ENCODE peak calls at places on chromosomes 7 and 10, in six cellular contexts. V is A549, L is IMR-90, P is K562, N is HepG2, K is GM12878. Q is an unnamed sample.

GRCh38 chr7:131346885-131347592 is 19.4 kb downstream of the MKLN1 start:
- DNase-seq in K (no peak), L (no peak), N (no peak), V (no peak), P (no peak), Q (no peak)

GRCh38 chr10:24625778-24626177 is 97.9 kb downstream of the ARHGAP21 start:
- DNase-seq in P (no peak), K (no peak), V (no peak), N (no peak), L (no peak), Q (no peak)

GRCh38 chr7:135803143-135803542 is 54.5 kb upstream of the FAM180A start:
- DNase-seq in N (no peak), L (no peak), V (peak), K (no peak), P (peak), Q (no peak)

GRCh38 chr7:106731207-106731606 is 70.2 kb upstream of the CCDC71L start:
- DNase-seq in K (peak), V (no peak), N (no peak), L (no peak), P (no peak), Q (no peak)

GRCh38 chr7:79298145-79298760 is 155.2 kb downstream of the MAGI2 start:
- DNase-seq in K (no peak), N (peak), V (peak), P (no peak), L (peak), Q (peak)

GRCh38 chr10:122490786-122491680 is 29.7 kb downstream of the HTRA1 start:
- DNase-seq in L (no peak), V (no peak), N (no peak), K (no peak), P (no peak), Q (no peak)

GRCh38 chr10:95334793-95335120 is 44.0 kb upstream of the PDLIM1 start:
- DNase-seq in P (no peak), K (no peak), L (no peak), V (no peak), N (no peak), Q (no peak)

GRCh38 chr7:22444181-22444966 is 55.6 kb downstream of the STEAP1B start:
- DNase-seq in P (no peak), V (no peak), K (no peak), L (no peak), N (peak), Q (no peak)

GRCh38 chr7:13017325-13017853 is 330.0 kb downstream of the ARL4A start:
- DNase-seq in K (no peak), V (peak), L (peak), P (no peak), N (peak), Q (no peak)

GRCh38 chr10:70145166-70145665 is 1.3 kb downstream of the TYSND1 start:
- DNase-seq in L (no peak), K (no peak), N (no peak), P (no peak), V (no peak), Q (no peak)

GRCh38 chr7:41996381-41997035 is 240.5 kb downstream of the GLI3 start:
- DNase-seq in V (no peak), K (no peak), N (no peak), P (no peak), L (peak), Q (no peak)

GRCh38 chr7:11706666-11707605 is 125.1 kb downstream of the THSD7A start:
- DNase-seq in N (no peak), K (no peak), L (no peak), V (peak), P (no peak), Q (no peak)

GRCh38 chr7:121138262-121138933 is 149.9 kb downstream of the CPED1 start:
- DNase-seq in K (peak), N (no peak), L (no peak), V (no peak), P (no peak), Q (no peak)

GRCh38 chr10:69237528-69238159 is 17.5 kb downstream of the HKDC1 start:
- DNase-seq in K (no peak), N (peak), V (peak), P (peak), L (peak), Q (peak)

GRCh38 chr10:132146271-132146671 is 40.5 kb upstream of the DPYSL4 start:
- DNase-seq in L (no peak), N (no peak), P (no peak), K (no peak), V (no peak), Q (no peak)

GRCh38 chr10:63042256-63042655 is 90.9 kb upstream of the NRBF2 start:
- DNase-seq in K (no peak), P (peak), N (no peak), L (no peak), V (no peak), Q (peak)

GRCh38 chr10:114392112-114392835 is 12.0 kb downstream of the AFAP1L2 start:
- DNase-seq in P (no peak), N (no peak), L (no peak), V (no peak), K (no peak), Q (no peak)

GRCh38 chr10:101055416-101055815 is 6.4 kb upstream of the KAZALD1 start:
- DNase-seq in N (no peak), K (no peak), P (no peak), V (no peak), L (no peak), Q (no peak)

DNA sequence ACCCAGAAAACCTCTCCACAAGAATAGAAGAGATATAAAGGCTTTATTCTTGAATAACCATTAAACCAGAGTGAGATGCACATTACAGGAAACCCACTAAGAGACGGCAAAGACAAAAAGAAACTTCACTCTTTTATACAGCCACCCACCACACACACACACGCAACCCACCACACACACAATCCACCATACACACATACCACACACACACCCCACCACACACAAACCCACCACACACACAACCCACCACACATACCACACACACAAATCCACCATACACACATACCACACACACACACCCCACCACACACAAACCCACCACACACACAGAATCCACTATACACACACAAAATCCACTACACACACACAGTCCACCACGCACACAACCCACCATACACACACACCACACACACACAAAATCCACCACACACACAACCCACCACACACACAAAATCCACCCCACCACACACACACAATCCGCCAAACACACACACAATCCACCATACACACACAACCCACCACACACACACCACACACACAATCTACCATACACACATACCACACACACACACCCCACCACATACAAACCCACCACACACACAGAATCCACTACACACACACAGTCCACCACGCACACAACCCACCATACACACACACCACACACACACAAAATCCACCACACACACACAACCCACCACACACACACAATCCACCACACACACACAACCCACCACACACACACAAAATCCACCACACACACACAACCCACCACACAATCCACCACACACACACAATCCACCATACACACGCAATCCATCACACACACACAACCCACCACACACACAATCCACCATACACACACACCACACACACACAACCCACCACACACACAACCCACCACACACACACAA is 9.4 kb upstream of the REPIN1 start:
- DNase-seq in K (no peak), V (no peak), L (no peak), N (no peak), P (no peak), Q (no peak)
- TF ChIP-seq SMC3 in K (no peak), V (no peak), L (no peak), N (no peak), P (no peak), Q (no peak)

GRCh38 chr10:52782554-52782953 is 10.0 kb upstream of the MBL2 start:
- DNase-seq in N (no peak), P (no peak), K (no peak), V (no peak), L (no peak), Q (no peak)

GRCh38 chr10:52777414-52777813 is 4.8 kb upstream of the MBL2 start:
- DNase-seq in N (no peak), K (no peak), P (no peak), V (no peak), L (no peak), Q (no peak)

GRCh38 chr10:52780391-52781155 is 8.0 kb upstream of the MBL2 start:
- DNase-seq in N (no peak), L (no peak), V (no peak), K (no peak), P (no peak), Q (no peak)

GRCh38 chr10:52778511-52779392 is 6.2 kb upstream of the MBL2 start:
- DNase-seq in N (peak), V (peak), K (no peak), L (peak), P (no peak), Q (peak)

DNA sequence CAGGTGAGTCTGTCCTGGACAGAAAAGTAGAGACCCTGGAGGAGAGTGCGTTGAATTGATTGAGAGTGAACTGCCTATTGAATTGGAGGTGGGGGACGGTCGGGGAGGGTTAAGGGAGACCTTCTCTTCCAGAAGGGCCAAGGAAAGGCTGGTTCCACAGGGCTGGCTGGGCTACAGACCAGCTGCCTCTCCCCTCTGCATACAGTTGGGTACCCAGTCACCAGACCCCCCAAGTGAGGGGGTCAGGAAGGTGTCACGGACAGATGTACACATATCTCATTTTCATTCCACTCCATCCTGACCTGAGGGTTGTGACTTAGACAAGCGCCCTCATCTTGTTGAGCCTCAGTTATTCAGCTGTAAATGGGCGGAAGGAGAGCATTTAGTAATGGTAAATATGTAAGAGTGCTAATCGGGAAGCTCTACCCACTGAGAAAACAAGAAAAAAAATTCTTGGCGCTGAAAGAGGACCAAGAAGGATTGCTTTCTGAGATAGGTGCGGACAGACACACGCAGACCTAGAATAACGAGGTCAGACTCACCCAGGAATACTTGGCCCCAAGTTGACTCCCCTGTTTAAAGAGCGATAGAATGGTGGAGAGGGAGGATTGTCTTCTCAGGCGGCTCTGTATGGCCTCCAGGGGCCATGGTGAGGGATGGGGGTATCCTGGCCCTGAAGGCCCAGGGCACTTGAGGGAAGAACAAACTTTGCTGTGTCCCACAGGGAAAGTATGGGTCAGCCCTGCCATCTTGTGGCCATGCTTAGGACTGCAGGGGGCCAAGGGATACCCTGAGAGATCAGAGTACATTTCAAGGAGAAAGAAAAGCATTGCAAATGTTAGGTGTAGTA is 7.2 kb upstream of the MBL2 start:
- DNase-seq in V (peak), K (no peak), L (peak), N (peak), P (peak), Q (peak)
- TF ChIP-seq SMC3 in V (peak), K (peak), L (peak), N (peak), P (peak), Q (peak)

DNA sequence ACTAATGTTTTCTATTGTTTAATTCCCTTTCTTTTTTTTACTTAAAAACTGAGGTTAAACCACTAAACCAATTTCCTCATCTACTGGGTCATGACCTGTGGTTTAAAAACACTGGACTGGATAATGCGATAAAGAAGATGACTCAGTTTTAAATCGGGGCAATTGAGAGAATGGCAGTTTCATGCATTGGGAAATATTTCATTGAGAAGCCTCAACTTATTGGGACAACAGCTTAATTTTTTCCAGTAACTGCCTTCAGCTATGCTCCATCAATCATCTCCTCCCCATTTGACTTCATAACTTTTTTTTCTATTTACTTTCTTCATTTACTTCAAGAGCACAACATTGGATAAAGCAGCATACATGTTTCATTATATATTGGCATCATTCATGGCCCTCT is 61.8 kb upstream of the MET start:
- DNase-seq in K (no peak), N (no peak), L (peak), V (no peak), P (no peak), Q (no peak)
- TF ChIP-seq SMC3 in K (no peak), N (no peak), L (no peak), V (no peak), P (no peak), Q (no peak)

GRCh38 chr10:91511549-91512330 is 101.6 kb downstream of the HECTD2 start:
- DNase-seq in K (no peak), V (peak), L (peak), P (no peak), N (no peak), Q (no peak)
- TF ChIP-seq SMC3 in K (no peak), V (no peak), L (no peak), P (no peak), N (no peak), Q (no peak)

GRCh38 chr7:48424731-48425130 is 253.5 kb downstream of the ABCA13 start:
- DNase-seq in V (peak), P (no peak), K (no peak), N (peak), L (peak), Q (peak)
- TF ChIP-seq SMC3 in V (peak), P (no peak), K (peak), N (peak), L (no peak), Q (peak)

GRCh38 chr10:17257466-17258321 is 29.7 kb downstream of the VIM start:
- DNase-seq in N (peak), K (peak), P (peak), V (peak), L (peak), Q (peak)
- TF ChIP-seq SMC3 in N (peak), K (peak), P (peak), V (peak), L (peak), Q (peak)

DNA sequence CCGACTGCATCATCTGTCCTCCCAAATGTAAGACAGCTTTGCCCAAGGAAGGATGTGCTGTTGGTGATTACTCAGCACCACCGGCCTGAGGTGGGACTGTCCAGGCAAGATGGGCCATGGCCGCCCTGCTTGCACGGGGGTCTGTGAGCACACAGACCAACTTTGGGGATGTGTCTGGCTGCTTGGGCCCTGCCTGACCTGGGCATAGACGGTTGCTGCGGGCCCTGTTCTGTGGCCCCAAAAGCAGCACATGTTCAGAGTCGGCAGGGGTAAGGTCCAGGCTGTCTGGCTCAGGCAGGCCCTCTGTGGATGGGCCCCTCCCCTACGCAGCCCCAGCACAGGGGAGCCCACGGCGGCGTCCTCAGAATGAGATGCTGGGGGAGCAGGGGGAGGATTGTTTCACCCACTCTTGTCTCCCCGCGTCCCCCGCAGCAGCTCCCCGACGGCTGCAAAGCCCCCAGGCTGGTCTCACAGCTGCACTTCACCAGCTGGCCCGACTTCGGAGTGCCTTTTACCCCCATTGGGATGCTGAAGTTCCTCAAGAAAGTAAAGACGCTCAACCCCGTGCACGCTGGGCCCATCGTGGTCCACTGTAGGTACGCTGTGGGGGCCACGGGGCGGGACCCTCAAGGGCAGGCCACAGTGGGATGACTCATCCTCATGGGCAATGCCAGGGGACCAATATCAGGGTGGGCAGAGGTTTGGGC is 58.4 kb downstream of the MKI67 start:
- DNase-seq in L (no peak), V (no peak), N (no peak), K (no peak), P (no peak), Q (no peak)
- TF ChIP-seq SMC3 in L (no peak), V (no peak), N (no peak), K (no peak), P (no peak), Q (no peak)

GRCh38 chr10:50648089-50648934 is 24.6 kb upstream of the SGMS1 start:
- DNase-seq in P (no peak), K (peak), N (no peak), V (no peak), L (no peak), Q (no peak)
- TF ChIP-seq SMC3 in P (no peak), K (no peak), N (no peak), V (no peak), L (no peak), Q (no peak)

Q was measured in SK-N-SH.